ENCODE peak calls at places on chromosome 1, in four cellular contexts. Q is foreskin fibroblast, D is WTC11, F is esophagus squamous epithelium. W is an unnamed sample.

GRCh38 chr1:243264718-243265117 is 8.9 kb downstream of the SDCCAG8 start:
- DNase-seq in Q (peak), D (no peak), F (no peak), W (peak)

GRCh38 chr1:24970926-24971530 is 41.0 kb upstream of the RUNX3 start:
- DNase-seq in Q (no peak), D (no peak), F (no peak), W (no peak)

GRCh38 chr1:12583484-12583883 is 34.5 kb downstream of the DHRS3 start:
- DNase-seq in Q (no peak), D (no peak), F (no peak), W (no peak)

GRCh38 chr1:52544665-52545525 is 8.0 kb downstream of the TUT4 start:
- DNase-seq in Q (no peak), D (no peak), F (no peak), W (no peak)

GRCh38 chr1:109610609-109611307 is 8.7 kb downstream of the GNAT2 start:
- DNase-seq in Q (no peak), D (no peak), F (no peak), W (no peak)

GRCh38 chr1:43600033-43601020 is 49.6 kb upstream of the KDM4A start:
- DNase-seq in Q (no peak), D (peak), F (no peak), W (no peak)

GRCh38 chr1:109214695-109215623 is 1.2 kb downstream of the SARS1 start:
- DNase-seq in Q (peak), D (peak), F (no peak), W (peak)

GRCh38 chr1:109254621-109255096 is 5.3 kb downstream of the CELSR2 start:
- DNase-seq in Q (no peak), D (no peak), F (no peak), W (no peak)

GRCh38 chr1:201495447-201496295 is 11.3 kb downstream of the CSRP1 start:
- DNase-seq in Q (peak), D (no peak), F (no peak), W (no peak)

GRCh38 chr1:34060901-34061415 is 104.1 kb downstream of the CSMD2 start:
- DNase-seq in Q (no peak), D (no peak), F (no peak), W (no peak)

GRCh38 chr1:51663721-51664120 is 46.8 kb downstream of the OSBPL9 start:
- DNase-seq in Q (no peak), D (no peak), F (no peak), W (no peak)

GRCh38 chr1:52562766-52563165 is 9.9 kb upstream of the TUT4 start:
- DNase-seq in Q (no peak), D (no peak), F (no peak), W (no peak)

GRCh38 chr1:87404306-87404705 is 75.6 kb downstream of the LMO4 start:
- DNase-seq in Q (no peak), D (no peak), F (no peak), W (no peak)

GRCh38 chr1:202568466-202569196 is 141.6 kb downstream of the SYT2 start:
- DNase-seq in Q (no peak), D (no peak), F (no peak), W (no peak)

GRCh38 chr1:167446946-167447345 is 71.4 kb downstream of the CD247 start:
- DNase-seq in Q (no peak), D (no peak), F (no peak), W (no peak)

GRCh38 chr1:189606047-189606446 is 871.6 kb downstream of the BRINP3 start:
- DNase-seq in Q (no peak), D (no peak), F (no peak), W (no peak)

GRCh38 chr1:204341380-204341779 is 18.3 kb downstream of the PLEKHA6 start:
- DNase-seq in Q (peak), D (no peak), F (no peak), W (no peak)

GRCh38 chr1:101365186-101365585 is 128.4 kb downstream of the S1PR1 start:
- DNase-seq in Q (peak), D (no peak), F (no peak), W (no peak)

GRCh38 chr1:206472454-206472853 is 2.2 kb downstream of the IKBKE start:
- DNase-seq in Q (peak), D (peak), F (no peak), W (peak)

GRCh38 chr1:197911172-197911856 is 5.9 kb upstream of the LHX9 start:
- DNase-seq in Q (no peak), D (peak), F (no peak), W (no peak)

GRCh38 chr1:171941920-171942319 is 100.6 kb downstream of the DNM3 start:
- DNase-seq in Q (no peak), D (no peak), F (no peak), W (no peak)

GRCh38 chr1:88701275-88701674 is 17.2 kb downstream of the PKN2 start:
- DNase-seq in Q (no peak), D (no peak), F (no peak), W (no peak)

GRCh38 chr1:114558548-114558947 is 22.9 kb downstream of the BCAS2 start:
- DNase-seq in Q (no peak), D (no peak), F (no peak), W (peak)

DNA sequence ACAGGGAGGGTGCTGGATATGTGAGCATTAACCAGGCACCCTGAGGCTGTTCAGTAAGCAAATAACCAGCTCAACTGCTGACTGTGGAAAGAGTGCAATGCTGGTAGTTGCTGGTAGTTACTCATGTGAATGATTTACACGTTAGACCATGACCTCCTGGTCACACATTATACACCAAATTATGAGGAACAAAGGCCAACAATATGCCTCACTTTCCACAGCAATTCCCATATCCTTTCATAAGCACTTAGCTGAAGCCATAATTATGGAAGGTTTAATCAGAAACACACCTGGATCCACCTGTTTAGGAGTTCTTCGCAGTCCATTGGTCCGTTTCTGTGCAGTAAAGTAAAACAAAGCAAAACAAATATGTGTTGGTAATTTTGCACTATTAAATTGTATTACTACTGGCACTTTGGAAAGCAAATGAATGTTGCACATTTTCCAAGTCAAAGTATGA is 281.8 kb downstream of the VAV3 start:
- DNase-seq in Q (no peak), D (no peak), F (no peak), W (peak)
- TF ChIP-seq CTCF in Q (no peak), D (no peak), F (no peak), W (no peak)

GRCh38 chr1:54282101-54282847 is 82.3 kb downstream of the MRPL37 start:
- DNase-seq in Q (no peak), D (no peak), F (no peak), W (no peak)
- TF ChIP-seq CTCF in Q (no peak), D (no peak), F (no peak), W (no peak)

GRCh38 chr1:229101475-229101874 is 169.4 kb upstream of the RAB4A start:
- DNase-seq in Q (no peak), D (no peak), F (no peak), W (no peak)

GRCh38 chr1:229101011-229101410 is 169.9 kb upstream of the RAB4A start:
- DNase-seq in Q (no peak), D (no peak), F (no peak), W (no peak)

GRCh38 chr1:229104654-229105053 is 166.3 kb upstream of the RAB4A start:
- DNase-seq in Q (no peak), D (no peak), F (no peak), W (no peak)

GRCh38 chr1:229105109-229105508 is 165.8 kb upstream of the RAB4A start:
- DNase-seq in Q (no peak), D (no peak), F (no peak), W (no peak)

GRCh38 chr1:229102741-229103480 is 168.0 kb upstream of the RAB4A start:
- DNase-seq in Q (no peak), D (peak), F (no peak), W (no peak)
- TF ChIP-seq CTCF in Q (peak), D (peak), F (no peak), W (no peak)

DNA sequence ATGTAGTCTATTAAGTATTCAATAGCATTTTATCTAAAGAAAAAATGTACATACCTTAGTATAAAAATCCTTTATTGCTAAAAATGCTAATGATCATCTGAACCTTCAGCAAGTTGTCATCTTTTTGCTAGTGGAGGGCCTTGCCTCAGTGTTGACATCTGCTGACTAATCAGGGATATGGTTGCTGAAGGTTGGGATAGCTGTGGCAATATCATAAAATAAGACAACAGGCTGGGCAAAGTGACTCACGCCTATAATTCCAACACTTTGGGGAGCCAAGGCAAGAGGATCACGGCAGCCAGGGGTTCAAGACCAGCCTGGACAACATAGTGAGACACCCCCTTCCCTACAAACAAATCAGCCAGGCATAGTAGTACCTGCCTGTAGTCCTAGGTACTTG is 9.0 kb downstream of the DYNLT5 start:
- DNase-seq in Q (peak), D (no peak), F (no peak), W (peak)
- TF ChIP-seq CTCF in Q (no peak), D (no peak), F (no peak), W (no peak)

GRCh38 chr1:176494436-176494835 is 31.5 kb downstream of the PAPPA2 start:
- DNase-seq in Q (no peak), D (no peak), F (no peak), W (no peak)
- TF ChIP-seq CTCF in Q (no peak), D (no peak), F (no peak), W (no peak)

GRCh38 chr1:56068908-56069307 is 510.5 kb downstream of the PLPP3 start:
- DNase-seq in Q (peak), D (no peak), F (no peak), W (peak)

GRCh38 chr1:56065729-56066128 is 513.6 kb downstream of the PLPP3 start:
- DNase-seq in Q (peak), D (no peak), F (no peak), W (no peak)

GRCh38 chr1:56070601-56071000 is 508.8 kb downstream of the PLPP3 start:
- DNase-seq in Q (peak), D (no peak), F (no peak), W (no peak)

GRCh38 chr1:56071351-56071750 is 508.0 kb downstream of the PLPP3 start:
- DNase-seq in Q (no peak), D (no peak), F (no peak), W (no peak)

DNA sequence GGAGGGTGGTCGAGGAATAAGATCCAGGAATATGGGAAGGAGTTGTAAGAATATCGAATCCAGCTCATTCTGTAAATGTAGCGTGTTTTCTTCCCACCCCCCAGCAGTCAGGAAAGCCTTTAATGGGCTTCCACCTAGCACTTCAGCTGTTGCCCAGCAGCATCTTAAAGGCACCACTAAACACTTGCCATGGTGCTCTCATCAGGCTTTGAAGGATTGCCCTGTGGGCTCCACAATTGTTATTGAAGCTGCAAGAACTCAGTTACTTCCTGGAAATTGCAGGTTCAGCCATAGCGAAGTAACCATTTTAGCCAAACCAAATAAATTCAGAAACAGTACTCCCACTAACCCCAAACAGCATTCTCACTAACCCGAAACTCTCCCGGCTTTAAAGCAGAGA is 511.2 kb downstream of the PLPP3 start:
- DNase-seq in Q (no peak), D (no peak), F (no peak), W (no peak)
- TF ChIP-seq CTCF in Q (no peak), D (no peak), F (no peak), W (no peak)

GRCh38 chr1:6447016-6447817 is 18.8 kb downstream of the TNFRSF25 start:
- DNase-seq in Q (no peak), D (peak), F (no peak), W (no peak)

GRCh38 chr1:6450943-6451373 is 15.0 kb downstream of the TNFRSF25 start:
- DNase-seq in Q (no peak), D (no peak), F (no peak), W (no peak)

GRCh38 chr1:6447818-6448748 is 17.9 kb downstream of the TNFRSF25 start:
- DNase-seq in Q (no peak), D (peak), F (no peak), W (no peak)

GRCh38 chr1:6450005-6450450 is 15.9 kb downstream of the TNFRSF25 start:
- DNase-seq in Q (no peak), D (no peak), F (no peak), W (no peak)

GRCh38 chr1:6448749-6449631 is 17.0 kb downstream of the TNFRSF25 start:
- DNase-seq in Q (no peak), D (peak), F (no peak), W (peak)
- TF ChIP-seq CTCF in Q (no peak), D (no peak), F (no peak), W (no peak)

GRCh38 chr1:84782311-84782771 is 92.1 kb upstream of the SSX2IP start:
- DNase-seq in Q (no peak), D (peak), F (no peak), W (peak)
- TF ChIP-seq CTCF in Q (peak), D (peak), F (peak), W (no peak)

GRCh38 chr1:5108740-5109139 is 454.3 kb downstream of the AJAP1 start:
- DNase-seq in Q (no peak), D (no peak), F (no peak), W (no peak)

GRCh38 chr1:5109652-5110051 is 455.2 kb downstream of the AJAP1 start:
- DNase-seq in Q (no peak), D (no peak), F (no peak), W (no peak)

GRCh38 chr1:5105744-5106143 is 451.3 kb downstream of the AJAP1 start:
- DNase-seq in Q (no peak), D (no peak), F (no peak), W (no peak)

GRCh38 chr1:5111581-5111980 is 457.2 kb downstream of the AJAP1 start:
- DNase-seq in Q (no peak), D (no peak), F (no peak), W (no peak)

GRCh38 chr1:5110508-5110907 is 456.1 kb downstream of the AJAP1 start:
- DNase-seq in Q (no peak), D (no peak), F (no peak), W (no peak)
- TF ChIP-seq CTCF in Q (no peak), D (no peak), F (no peak), W (no peak)

W was measured in MCF 10A.